ENCODE peak calls at places on chromosomes 13 and 19, in five cellular contexts. Z is uterus; V is putamen; O is NCI-H1436; N is activated T-helper 2 cell treated with anti-CD3 and anti-CD28 coated beads, Interferon-gamma antibody, Interleukin-2, Interleukin-4, amounts not matched to agents 10 μg/mL and 5 μg/mL and 100 μg/mL, durations not matched to agents 14 hours and 24 hours and 36 hours. G is an unnamed sample.

GRCh38 chr19:48481846-48482639 is 12.9 kb downstream of the CYTH2 start:
- DNase-seq in Z (no peak), V (no peak), O (peak; percentile 23), N (no peak), G (no peak)

GRCh38 chr19:7303470-7303869 is 9.3 kb upstream of the INSR start:
- DNase-seq in Z (no peak), V (no peak), O (no peak), N (no peak), G (no peak)

GRCh38 chr13:23321534-23322241 is 111.8 kb downstream of the SACS start:
- DNase-seq in Z (peak; percentile 54), V (no peak), O (no peak), N (no peak), G (no peak)

GRCh38 chr13:38202730-38203129 is 146.9 kb upstream of the UFM1 start:
- DNase-seq in Z (no peak), V (no peak), O (no peak), N (no peak), G (no peak)

GRCh38 chr19:32349724-32350475 is 4.5 kb downstream of the ZNF507 start:
- DNase-seq in Z (no peak), V (no peak), O (no peak), N (no peak), G (no peak)

GRCh38 chr13:102682727-102683126 is 12.1 kb downstream of the METTL21C start:
- DNase-seq in Z (no peak), V (no peak), O (no peak), N (no peak), G (no peak)

GRCh38 chr19:18469245-18470107 is 31.5 kb upstream of the ISYNA1 start:
- DNase-seq in Z (peak; percentile 65), V (no peak), O (peak; percentile 16), N (peak; percentile 39), G (peak; percentile 51)

GRCh38 chr13:109740721-109741120 is 45.7 kb downstream of the IRS2 start:
- DNase-seq in Z (no peak), V (no peak), O (no peak), N (no peak), G (no peak)

GRCh38 chr19:35403116-35403760 is 32.4 kb downstream of the GPR42 start:
- DNase-seq in Z (no peak), V (no peak), O (no peak), N (peak; percentile 11), G (no peak)